ENCODE peak calls at places on chromosomes 7 and 10, in seven cellular contexts. One of them, this sample, is unnamed.
A peak's percentile ranks its signal among the peaks of the same experiment; 100 is the strongest.

GRCh38 chr7:17915796-17916195 is 24.5 kb downstream of the SNX13 start:
- DNase-seq in SK-N-DZ: no peak
- DNase-seq in vagina: no peak
- DNase-seq in neuronal stem cell: no peak
- DNase-seq in anterior cingulate cortex: no peak
- DNase-seq in osteocyte: no peak
- DNase-seq in nucleus accumbens: no peak
- DNase-seq in this sample: no peak

GRCh38 chr10:45442251-45442650 is 68.2 kb downstream of the ALOX5 start:
- DNase-seq in SK-N-DZ: no peak
- DNase-seq in vagina: peak; percentile 89
- DNase-seq in neuronal stem cell: no peak
- DNase-seq in anterior cingulate cortex: no peak
- DNase-seq in osteocyte: peak; percentile 71
- DNase-seq in nucleus accumbens: no peak
- DNase-seq in this sample: no peak

GRCh38 chr10:70241081-70241480 is 7.9 kb upstream of the PPA1 start:
- DNase-seq in SK-N-DZ: no peak
- DNase-seq in vagina: no peak
- DNase-seq in neuronal stem cell: no peak
- DNase-seq in anterior cingulate cortex: no peak
- DNase-seq in osteocyte: no peak
- DNase-seq in nucleus accumbens: no peak
- DNase-seq in this sample: no peak

GRCh38 chr10:117158297-117158696 is 20.2 kb upstream of the VAX1 start:
- DNase-seq in SK-N-DZ: no peak
- DNase-seq in vagina: no peak
- DNase-seq in neuronal stem cell: no peak
- DNase-seq in anterior cingulate cortex: no peak
- DNase-seq in osteocyte: no peak
- DNase-seq in nucleus accumbens: no peak
- DNase-seq in this sample: no peak

GRCh38 chr7:149853157-149853556 is 15.0 kb downstream of the ZNF862 start:
- DNase-seq in SK-N-DZ: no peak
- DNase-seq in vagina: no peak
- DNase-seq in neuronal stem cell: no peak
- DNase-seq in anterior cingulate cortex: no peak
- DNase-seq in osteocyte: no peak
- DNase-seq in nucleus accumbens: no peak
- DNase-seq in this sample: no peak

GRCh38 chr10:1199897-1200721 is 143.9 kb downstream of the WDR37 start:
- DNase-seq in SK-N-DZ: no peak
- DNase-seq in vagina: no peak
- DNase-seq in neuronal stem cell: no peak
- DNase-seq in anterior cingulate cortex: peak; percentile 27
- DNase-seq in osteocyte: peak; percentile 83
- DNase-seq in nucleus accumbens: peak; percentile 40
- DNase-seq in this sample: no peak

GRCh38 chr7:11952972-11953371 is 121.0 kb upstream of the THSD7A start:
- DNase-seq in SK-N-DZ: no peak
- DNase-seq in vagina: no peak
- DNase-seq in neuronal stem cell: no peak
- DNase-seq in anterior cingulate cortex: no peak
- DNase-seq in osteocyte: no peak
- DNase-seq in nucleus accumbens: no peak
- DNase-seq in this sample: no peak

GRCh38 chr7:92644406-92645113 is 54.4 kb upstream of the FAM133B start:
- DNase-seq in SK-N-DZ: no peak
- DNase-seq in vagina: no peak
- DNase-seq in neuronal stem cell: no peak
- DNase-seq in anterior cingulate cortex: no peak
- DNase-seq in osteocyte: no peak
- DNase-seq in nucleus accumbens: peak; percentile 25
- DNase-seq in this sample: no peak

GRCh38 chr7:106548491-106548890 is 112.5 kb downstream of the CCDC71L start:
- DNase-seq in SK-N-DZ: no peak
- DNase-seq in vagina: no peak
- DNase-seq in neuronal stem cell: no peak
- DNase-seq in anterior cingulate cortex: no peak
- DNase-seq in osteocyte: no peak
- DNase-seq in nucleus accumbens: no peak
- DNase-seq in this sample: no peak

GRCh38 chr7:78224923-78225322 is 426.4 kb downstream of the PHTF2 start:
- DNase-seq in SK-N-DZ: no peak
- DNase-seq in vagina: no peak
- DNase-seq in neuronal stem cell: no peak
- DNase-seq in anterior cingulate cortex: no peak
- DNase-seq in osteocyte: no peak
- DNase-seq in nucleus accumbens: no peak
- DNase-seq in this sample: no peak

GRCh38 chr7:42493436-42494198 is 256.6 kb upstream of the GLI3 start:
- DNase-seq in SK-N-DZ: peak; percentile 44
- DNase-seq in vagina: no peak
- DNase-seq in neuronal stem cell: peak; percentile 47
- DNase-seq in anterior cingulate cortex: peak; percentile 24
- DNase-seq in osteocyte: peak; percentile 91
- DNase-seq in nucleus accumbens: peak; percentile 22
- DNase-seq in this sample: peak; percentile 82

GRCh38 chr10:56181607-56182006 is 179.5 kb downstream of the ZWINT start:
- DNase-seq in SK-N-DZ: no peak
- DNase-seq in vagina: no peak
- DNase-seq in neuronal stem cell: no peak
- DNase-seq in anterior cingulate cortex: no peak
- DNase-seq in osteocyte: no peak
- DNase-seq in nucleus accumbens: no peak
- DNase-seq in this sample: no peak

GRCh38 chr10:1215862-1216575 is 159.8 kb downstream of the WDR37 start:
- DNase-seq in SK-N-DZ: no peak
- DNase-seq in vagina: no peak
- DNase-seq in neuronal stem cell: no peak
- DNase-seq in anterior cingulate cortex: no peak
- DNase-seq in osteocyte: peak; percentile 66
- DNase-seq in nucleus accumbens: no peak
- DNase-seq in this sample: no peak

GRCh38 chr10:79088176-79088575 is 19.4 kb downstream of the ZMIZ1 start:
- DNase-seq in SK-N-DZ: no peak
- DNase-seq in vagina: no peak
- DNase-seq in neuronal stem cell: no peak
- DNase-seq in anterior cingulate cortex: no peak
- DNase-seq in osteocyte: no peak
- DNase-seq in nucleus accumbens: no peak
- DNase-seq in this sample: no peak

GRCh38 chr7:10821156-10821555 is 152.5 kb upstream of the PHF14 start:
- DNase-seq in SK-N-DZ: no peak
- DNase-seq in vagina: no peak
- DNase-seq in neuronal stem cell: no peak
- DNase-seq in anterior cingulate cortex: no peak
- DNase-seq in osteocyte: no peak
- DNase-seq in nucleus accumbens: no peak
- DNase-seq in this sample: no peak

GRCh38 chr7:98081351-98081750 is 25.3 kb upstream of the LMTK2 start:
- DNase-seq in SK-N-DZ: no peak
- DNase-seq in vagina: no peak
- DNase-seq in neuronal stem cell: no peak
- DNase-seq in anterior cingulate cortex: no peak
- DNase-seq in osteocyte: no peak
- DNase-seq in nucleus accumbens: no peak
- DNase-seq in this sample: no peak

GRCh38 chr7:113331155-113331898 is 213.0 kb upstream of the SMIM30 start:
- DNase-seq in SK-N-DZ: peak; percentile 76
- DNase-seq in vagina: no peak
- DNase-seq in neuronal stem cell: peak; percentile 26
- DNase-seq in anterior cingulate cortex: no peak
- DNase-seq in osteocyte: no peak
- DNase-seq in nucleus accumbens: no peak
- DNase-seq in this sample: peak; percentile 33

GRCh38 chr7:50812847-50813475 is 30.3 kb upstream of the GRB10 start:
- DNase-seq in SK-N-DZ: no peak
- DNase-seq in vagina: no peak
- DNase-seq in neuronal stem cell: no peak
- DNase-seq in anterior cingulate cortex: no peak
- DNase-seq in osteocyte: no peak
- DNase-seq in nucleus accumbens: no peak
- DNase-seq in this sample: no peak

GRCh38 chr10:3911713-3912442 is 126.9 kb upstream of the KLF6 start:
- DNase-seq in SK-N-DZ: no peak
- DNase-seq in vagina: no peak
- DNase-seq in neuronal stem cell: no peak
- DNase-seq in anterior cingulate cortex: no peak
- DNase-seq in osteocyte: no peak
- DNase-seq in nucleus accumbens: no peak
- DNase-seq in this sample: peak; percentile 23

This sample was measured in retina.